ENCODE peak calls at places on chromosomes 12 and 14, in four cellular contexts. Z, G, K and V are unnamed samples.

GRCh38 chr12:132651444-132652100 is 33.0 kb downstream of the P2RX2 start:
- DNase-seq in Z (no peak), G (no peak), K (no peak), V (no peak)

GRCh38 chr14:54776361-54777001 is 126.1 kb downstream of the GCH1 start:
- DNase-seq in Z (no peak), G (peak), K (peak), V (no peak)

GRCh38 chr14:100824156-100824555 is 1.8 kb upstream of the MEG3 start:
- DNase-seq in Z (no peak), G (no peak), K (peak), V (no peak)

GRCh38 chr12:98870521-98870920 is 225.4 kb downstream of the APAF1 start:
- DNase-seq in Z (no peak), G (no peak), K (no peak), V (no peak)

GRCh38 chr12:57418255-57418654 is 12.6 kb downstream of the R3HDM2 start:
- DNase-seq in Z (no peak), G (no peak), K (no peak), V (peak)

GRCh38 chr14:73457050-73457934 is 1.1 kb downstream of the NUMB start:
- DNase-seq in Z (peak), G (no peak), K (peak), V (peak)

GRCh38 chr12:111034148-111034910 is 114.0 kb upstream of the MYL2 start:
- DNase-seq in Z (no peak), G (no peak), K (no peak), V (no peak)

GRCh38 chr14:67729072-67729561 is 27.4 kb downstream of the RDH12 start:
- DNase-seq in Z (no peak), G (no peak), K (no peak), V (no peak)

GRCh38 chr14:106511411-106512198 is 985.2 kb downstream of the TMEM121 start:
- DNase-seq in Z (no peak), G (no peak), K (no peak), V (no peak)

GRCh38 chr12:79397609-79398008 is 293.2 kb downstream of the PAWR start:
- DNase-seq in Z (no peak), G (no peak), K (peak), V (no peak)

GRCh38 chr14:38336298-38336697 is 80.4 kb upstream of the CLEC14A start:
- DNase-seq in Z (no peak), G (no peak), K (no peak), V (no peak)

GRCh38 chr12:21502164-21502496 is 541 bp downstream of the GOLT1B start:
- DNase-seq in Z (peak), G (peak), K (peak), V (no peak)

GRCh38 chr12:57079821-57080220 is 1.2 kb upstream of the NEMP1 start:
- DNase-seq in Z (no peak), G (no peak), K (no peak), V (peak)

DNA sequence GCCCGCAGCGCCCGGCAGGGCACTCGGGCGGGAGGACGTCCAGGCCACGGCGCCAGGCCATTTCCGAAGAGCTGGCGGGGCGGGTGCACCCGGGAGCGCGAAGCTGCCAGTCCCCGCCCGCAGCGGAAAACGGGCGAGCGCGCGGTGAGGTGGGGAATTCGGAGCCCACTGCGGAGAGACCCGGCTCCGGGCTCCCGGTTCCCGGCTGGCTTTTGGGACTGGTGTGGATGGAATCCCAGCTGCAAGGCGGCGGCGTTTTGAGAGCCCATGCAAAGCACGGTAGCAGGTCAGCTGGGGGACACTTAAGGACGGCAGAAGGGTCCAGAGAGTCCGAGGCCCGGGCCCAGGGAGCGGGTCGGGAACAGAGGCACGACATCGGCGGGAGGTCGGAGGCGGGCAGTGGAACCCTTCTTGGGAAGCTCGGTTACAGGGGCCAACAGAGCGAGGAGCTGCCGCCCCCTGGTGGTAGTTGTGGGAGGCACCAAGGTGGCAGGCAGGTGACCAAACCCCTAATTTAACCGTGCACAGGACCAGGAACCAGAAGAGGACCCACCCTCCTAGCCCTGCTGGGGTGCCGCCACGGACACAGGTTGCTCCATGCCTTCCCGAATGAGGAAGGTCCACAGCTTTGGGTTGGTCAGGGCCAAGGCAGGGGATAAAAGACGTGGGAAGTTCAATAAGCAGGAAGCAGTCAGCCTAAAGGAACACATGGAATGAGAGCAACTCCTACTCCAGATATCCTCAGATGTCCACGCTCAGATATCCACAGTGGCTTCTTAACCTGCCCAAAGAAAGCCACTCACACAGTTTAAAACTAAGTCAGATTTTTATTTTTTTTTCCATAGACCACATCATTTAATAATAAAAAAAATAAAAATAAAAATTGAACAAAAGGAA is 685 bp upstream of the CDH24 start:
- DNase-seq in Z (peak), G (peak), K (peak), V (peak)
- TF ChIP-seq ELK1 in Z (no peak), G (no peak), K (no peak), V (no peak)

GRCh38 chr12:49044660-49045059 is 15.9 kb downstream of the KMT2D start:
- DNase-seq in Z (no peak), G (no peak), K (no peak), V (no peak)
- TF ChIP-seq ELK1 in Z (no peak), G (no peak), K (no peak), V (no peak)

DNA sequence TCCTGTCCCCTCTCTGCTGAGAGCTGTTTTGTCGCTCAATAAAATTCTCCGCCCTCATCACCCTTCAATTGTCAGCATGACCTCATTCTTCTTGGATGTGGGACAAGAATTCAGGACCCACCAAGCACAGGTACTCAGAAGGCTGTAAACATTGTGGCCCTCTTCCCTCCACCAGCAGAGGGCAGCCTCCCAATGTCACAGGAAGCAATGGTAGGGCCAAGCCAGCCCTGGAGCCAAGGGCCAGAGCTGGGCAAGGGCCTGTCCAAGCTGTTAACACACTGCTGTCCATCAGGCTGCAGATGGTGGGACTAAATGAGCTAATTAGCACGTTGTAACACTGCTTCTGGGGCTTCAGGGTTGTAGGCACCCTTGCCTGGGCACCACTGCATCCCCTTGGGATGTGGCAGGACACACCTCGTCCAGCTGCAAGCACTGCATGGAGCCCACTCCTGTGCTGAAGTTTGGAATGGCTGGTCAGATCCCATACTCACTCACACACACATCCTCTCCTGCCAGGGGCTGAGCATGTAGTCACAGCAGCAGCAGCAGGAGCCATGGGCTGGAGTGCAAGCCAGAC is 62.7 kb upstream of the HECTD1 start:
- DNase-seq in Z (peak), G (no peak), K (no peak), V (peak)
- TF ChIP-seq ELK1 in Z (no peak), G (no peak), K (no peak), V (no peak)

GRCh38 chr14:81220767-81221578 is at the start of gene GTF2A1:
- DNase-seq in Z (peak), G (peak), K (peak), V (peak)

GRCh38 chr14:81219210-81219820 is 1.4 kb downstream of the GTF2A1 start:
- DNase-seq in Z (peak), G (peak), K (peak), V (peak)

GRCh38 chr14:81219821-81220487 is 805 bp downstream of the GTF2A1 start:
- DNase-seq in Z (peak), G (no peak), K (peak), V (peak)

GRCh38 chr14:81221579-81222102 is 882 bp upstream of the GTF2A1 start:
- DNase-seq in Z (peak), G (no peak), K (peak), V (peak)

GRCh38 chr14:81220488-81220766 is 332 bp downstream of the GTF2A1 start:
- DNase-seq in Z (no peak), G (no peak), K (no peak), V (no peak)
- TF ChIP-seq ELK1 in Z (no peak), G (no peak), K (no peak), V (no peak)

DNA sequence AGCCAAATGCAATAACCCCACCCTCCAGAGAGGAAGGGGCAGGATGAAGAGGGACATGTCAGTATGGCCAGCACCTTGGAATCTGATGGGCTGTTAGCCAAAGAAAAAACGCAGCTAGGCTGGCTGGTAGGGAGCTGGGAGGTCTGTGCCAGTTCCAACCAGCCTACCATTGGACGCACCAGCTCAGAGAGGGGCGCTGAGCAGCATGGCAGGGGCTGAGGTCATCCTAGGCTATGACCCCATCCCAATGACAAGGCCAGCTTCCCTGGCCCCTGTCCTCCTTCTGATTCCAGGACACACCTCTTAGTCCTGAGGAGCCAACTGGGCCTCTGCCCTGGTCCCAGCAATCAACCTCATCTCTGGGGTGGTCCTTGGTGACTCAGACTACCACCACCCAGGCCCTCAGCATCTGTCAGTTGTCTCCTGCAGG is 12.2 kb downstream of the ACTN1 start:
- DNase-seq in Z (no peak), G (no peak), K (no peak), V (no peak)
- TF ChIP-seq ELK1 in Z (no peak), G (no peak), K (no peak), V (no peak)

DNA sequence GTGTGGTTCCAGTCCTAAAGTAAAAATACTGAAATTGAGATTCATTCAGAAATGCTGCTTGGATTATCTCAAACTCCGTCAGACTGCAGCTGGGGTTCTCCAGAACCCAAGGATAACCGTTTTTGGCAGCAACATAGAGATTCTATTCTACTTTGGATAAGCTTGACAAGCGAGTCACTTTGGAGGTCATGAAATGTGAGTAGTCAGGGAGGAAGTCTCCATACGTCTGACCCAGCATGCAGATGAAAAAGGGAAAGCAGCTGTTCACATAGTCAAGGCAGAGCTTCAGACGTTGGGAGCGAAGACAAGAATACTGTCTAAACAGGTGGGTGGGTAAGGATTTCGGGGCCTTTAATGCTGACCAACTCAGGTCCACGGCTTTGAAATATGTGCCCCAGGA is 14.9 kb upstream of the HSP90B1 start:
- DNase-seq in Z (no peak), G (no peak), K (peak), V (no peak)
- TF ChIP-seq ELK1 in Z (no peak), G (no peak), K (no peak), V (no peak)

DNA sequence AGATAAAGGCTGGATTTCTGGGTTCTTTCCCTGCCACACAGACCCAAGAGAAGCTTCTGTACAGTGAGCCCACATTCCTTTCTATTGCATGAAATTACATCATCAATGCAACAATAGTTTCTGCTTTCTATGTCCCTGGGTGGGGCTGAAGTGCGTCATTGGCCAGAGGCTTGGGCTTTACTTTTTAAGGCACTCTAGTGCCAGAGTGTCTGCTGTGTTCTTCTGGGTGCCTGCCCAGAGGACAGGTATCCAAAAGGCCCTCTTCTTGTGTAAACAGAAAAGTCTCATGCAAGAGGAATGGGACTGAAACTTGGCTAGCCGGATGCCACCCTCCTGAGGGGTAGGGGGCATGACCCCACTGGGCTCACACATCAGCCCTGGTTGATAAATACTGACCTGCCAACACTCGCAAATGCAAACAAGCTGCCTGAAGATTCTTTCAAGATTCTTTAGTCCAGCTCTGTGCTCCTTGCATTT is 5.9 kb downstream of the KRT86 start:
- DNase-seq in Z (peak), G (no peak), K (peak), V (no peak)
- TF ChIP-seq ELK1 in Z (no peak), G (no peak), K (no peak), V (no peak)